ENCODE peak calls at places on chromosome 20, in six cellular contexts. J is GM04503; U is putamen; O is endothelial cell of umbilical vein; T is neural crest cell; X is naive thymus-derived CD4-positive, alpha-beta T cell. M is an unnamed sample.

GRCh38 chr20:17969276-17969883 is 562 bp downstream of the MGME1 start:
- DNase-seq in J (no peak), U (peak; percentile 50), O (no peak), T (no peak), X (no peak), M (no peak)

GRCh38 chr20:40996326-40996725 is 32.3 kb upstream of the TOP1 start:
- DNase-seq in J (no peak), U (no peak), O (no peak), T (no peak), X (no peak), M (no peak)

GRCh38 chr20:24489631-24490260 is 20.3 kb downstream of the SYNDIG1 start:
- DNase-seq in J (no peak), U (no peak), O (no peak), T (no peak), X (no peak), M (no peak)

GRCh38 chr20:25058051-25058796 is at the start of gene ACSS1:
- DNase-seq in J (no peak), U (no peak), O (peak; percentile 31), T (no peak), X (peak; percentile 59), M (no peak)

GRCh38 chr20:400451-401275 is 7.4 kb upstream of the RBCK1 start:
- DNase-seq in J (no peak), U (no peak), O (no peak), T (no peak), X (no peak), M (no peak)

GRCh38 chr20:25005220-25005619 is 12.7 kb upstream of the APMAP start:
- DNase-seq in J (no peak), U (peak; percentile 52), O (no peak), T (no peak), X (no peak), M (no peak)

GRCh38 chr20:50450961-50451752 is 59.0 kb upstream of the PTPN1 start:
- DNase-seq in J (no peak), U (no peak), O (no peak), T (no peak), X (no peak), M (no peak)

GRCh38 chr20:57809661-57810172 is 99.9 kb upstream of the PMEPA1 start:
- DNase-seq in J (no peak), U (peak; percentile 43), O (no peak), T (no peak), X (no peak), M (no peak)

GRCh38 chr20:13771853-13772453 is 12.8 kb downstream of the ESF1 start:
- DNase-seq in J (no peak), U (no peak), O (peak; percentile 31), T (no peak), X (no peak), M (no peak)

GRCh38 chr20:62168061-62168460 is 14.8 kb upstream of the MTG2 start:
- DNase-seq in J (no peak), U (no peak), O (no peak), T (no peak), X (no peak), M (no peak)

GRCh38 chr20:2578430-2579192 is 42.2 kb downstream of the TMC2 start:
- DNase-seq in J (no peak), U (no peak), O (no peak), T (no peak), X (no peak), M (no peak)

GRCh38 chr20:58677205-58677604 is 15.4 kb upstream of the NPEPL1 start:
- DNase-seq in J (no peak), U (no peak), O (no peak), T (no peak), X (no peak), M (no peak)

GRCh38 chr20:23136893-23137745 is 51.0 kb upstream of the CD93 start:
- DNase-seq in J (no peak), U (no peak), O (no peak), T (no peak), X (no peak), M (no peak)

GRCh38 chr20:745683-746301 is 22.5 kb downstream of the SLC52A3 start:
- DNase-seq in J (no peak), U (no peak), O (no peak), T (no peak), X (no peak), M (no peak)

GRCh38 chr20:4869290-4870193 is 131.8 kb downstream of the SLC23A2 start:
- DNase-seq in J (no peak), U (no peak), O (no peak), T (no peak), X (no peak), M (no peak)

GRCh38 chr20:18267815-18268214 is 20.5 kb upstream of the ZNF133 start:
- DNase-seq in J (no peak), U (no peak), O (peak; percentile 7), T (peak; percentile 50), X (no peak), M (no peak)

GRCh38 chr20:46058656-46059281 is 29.8 kb downstream of the SLC12A5 start:
- DNase-seq in J (no peak), U (no peak), O (no peak), T (peak; percentile 32), X (no peak), M (peak; percentile 65)

GRCh38 chr20:58069796-58070663 is 158.4 kb downstream of the ANKRD60 start:
- DNase-seq in J (no peak), U (no peak), O (no peak), T (no peak), X (no peak), M (peak; percentile 90)

GRCh38 chr20:4157516-4157915 is 142.2 kb upstream of the RNF24 start:
- DNase-seq in J (no peak), U (no peak), O (no peak), T (no peak), X (no peak), M (no peak)

GRCh38 chr20:8094415-8094818 is 37.6 kb upstream of the PLCB1 start:
- DNase-seq in J (peak; percentile 11), U (peak; percentile 17), O (peak; percentile 87), T (no peak), X (no peak), M (no peak)

GRCh38 chr20:3479759-3480615 is 9.2 kb downstream of the ATRN start:
- DNase-seq in J (no peak), U (no peak), O (no peak), T (no peak), X (no peak), M (no peak)

GRCh38 chr20:49115565-49115964 is 69.5 kb downstream of the CSE1L start:
- DNase-seq in J (no peak), U (no peak), O (no peak), T (no peak), X (no peak), M (no peak)

GRCh38 chr20:58986968-58987517 is 6.0 kb downstream of the NELFCD start:
- DNase-seq in J (no peak), U (no peak), O (no peak), T (no peak), X (no peak), M (no peak)

GRCh38 chr20:60361761-60362410 is 403.7 kb downstream of the CDH26 start:
- DNase-seq in J (no peak), U (no peak), O (no peak), T (no peak), X (no peak), M (no peak)

GRCh38 chr20:4484431-4485057 is 237.2 kb upstream of the PRND start:
- DNase-seq in J (no peak), U (no peak), O (no peak), T (no peak), X (no peak), M (no peak)

GRCh38 chr20:31915491-31916280 is 36.2 kb downstream of the PDRG1 start:
- DNase-seq in J (no peak), U (no peak), O (no peak), T (no peak), X (no peak), M (no peak)

GRCh38 chr20:62952373-62953166 is at the start of gene SLC17A9:
- DNase-seq in J (no peak), U (no peak), O (peak; percentile 68), T (no peak), X (peak; percentile 35), M (no peak)

GRCh38 chr20:39395478-39396291 is 433.5 kb downstream of the DHX35 start:
- DNase-seq in J (no peak), U (no peak), O (peak; percentile 2), T (no peak), X (no peak), M (no peak)